ENCODE peak calls at places on chromosome 4, in five cellular contexts. R is PC-9, M is choroid plexus epithelial cell, I is AG10803, W is IMR-90. G is an unnamed sample.
A peak's percentile ranks its signal among the peaks of the same experiment; 100 is the strongest.

GRCh38 chr4:6986067-6986780 is 56.9 kb upstream of the TADA2B start:
- DNase-seq in R (no peak), W (peak; percentile 84), I (peak; percentile 77), M (peak; percentile 86), G (no peak)

GRCh38 chr4:81687470-81687869 is 215.8 kb upstream of the RASGEF1B start:
- DNase-seq in I (no peak), M (no peak), W (no peak), R (no peak), G (no peak)

GRCh38 chr4:168269879-168270278 is 48.7 kb downstream of the DDX60 start:
- DNase-seq in M (no peak), W (no peak), I (no peak), R (no peak), G (no peak)

GRCh38 chr4:113433536-113434246 is 327.8 kb downstream of the CAMK2D start:
- DNase-seq in R (no peak), M (peak; percentile 14), W (no peak), I (peak; percentile 73), G (no peak)

GRCh38 chr4:88443486-88443885 is 13.4 kb upstream of the HERC5 start:
- DNase-seq in M (no peak), R (no peak), I (no peak), W (no peak), G (no peak)

GRCh38 chr4:82711158-82711785 is 87.3 kb downstream of the SCD5 start:
- DNase-seq in I (no peak), W (no peak), M (no peak), R (no peak), G (no peak)

GRCh38 chr4:186726440-186727148 is 2.9 kb upstream of the FAT1 start:
- DNase-seq in M (peak; percentile 83), R (peak; percentile 80), W (peak; percentile 80), I (peak; percentile 81), G (peak; percentile 46)

GRCh38 chr4:101066586-101066985 is 280.7 kb downstream of the PPP3CA start:
- DNase-seq in W (no peak), I (no peak), M (no peak), R (no peak), G (no peak)

GRCh38 chr4:123995939-123996338 is 599.3 kb downstream of the SPRY1 start:
- DNase-seq in R (no peak), I (peak; percentile 81), W (peak; percentile 88), M (peak; percentile 76), G (no peak)

GRCh38 chr4:24625091-24625490 is 40.7 kb upstream of the DHX15 start:
- DNase-seq in M (no peak), R (no peak), I (no peak), W (no peak), G (no peak)

GRCh38 chr4:120826853-120827252 is 95.7 kb downstream of the PRDM5 start:
- DNase-seq in M (no peak), W (no peak), I (no peak), R (no peak), G (no peak)

GRCh38 chr4:14095881-14096280 is 468.4 kb upstream of the BOD1L1 start:
- DNase-seq in I (no peak), M (peak; percentile 17), R (no peak), W (no peak), G (no peak)

GRCh38 chr4:5267418-5267817 is 216.1 kb downstream of the STK32B start:
- DNase-seq in W (peak; percentile 25), M (no peak), I (peak; percentile 31), R (no peak), G (no peak)

GRCh38 chr4:93478805-93479204 is 349.7 kb upstream of the ATOH1 start:
- DNase-seq in W (no peak), M (no peak), I (no peak), R (no peak), G (no peak)

GRCh38 chr4:150821641-150822040 is 193.4 kb downstream of the LRBA start:
- DNase-seq in I (no peak), M (no peak), W (peak; percentile 1), R (no peak), G (peak; percentile 52)
- H3K4me3 ChIP-seq in I (no peak overlapping the region), M (no peak overlapping the region), W (no peak overlapping the region), R (no peak overlapping the region), G (no peak overlapping the region)

DNA sequence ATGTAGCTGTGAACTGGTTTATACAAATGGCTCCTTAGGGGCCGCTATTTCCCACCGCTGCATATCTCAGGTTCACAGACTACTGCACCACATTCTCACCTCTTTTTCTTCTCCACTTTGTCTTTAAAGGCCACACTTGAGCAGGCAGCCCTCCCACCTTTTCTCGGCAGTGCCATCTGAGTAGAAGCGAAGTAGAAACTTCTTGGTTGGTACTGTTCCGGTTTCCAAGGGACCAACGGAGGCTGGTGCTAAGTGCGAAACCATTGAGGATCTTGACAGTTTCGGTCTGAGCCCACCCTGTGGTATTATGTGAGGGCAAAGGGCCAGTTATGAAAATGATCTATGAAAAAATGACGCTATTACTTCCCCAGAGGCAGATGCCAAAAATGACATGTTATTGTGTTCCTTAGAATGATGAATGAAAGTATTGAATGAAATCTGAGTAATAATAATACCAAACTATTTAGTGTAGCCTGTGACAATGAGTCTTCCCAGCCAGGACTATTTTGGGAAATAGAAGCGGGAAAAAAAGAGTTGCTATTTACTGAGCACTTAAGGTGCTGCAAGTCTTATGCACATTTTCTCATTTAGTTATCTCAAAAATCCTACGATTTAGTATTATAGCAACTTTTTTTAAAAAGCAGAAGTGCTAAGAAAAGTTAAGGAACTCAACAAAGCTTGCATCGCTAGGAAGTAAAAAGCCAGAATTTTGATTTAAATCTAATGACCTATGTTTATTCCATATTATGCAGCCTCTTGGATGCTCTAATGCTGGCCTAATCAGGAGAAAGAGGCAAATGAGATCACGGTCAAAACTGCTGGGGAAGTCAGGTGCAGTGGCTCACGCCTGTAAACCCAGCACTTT is 29.6 kb upstream of the CHRNA9 start:
- DNase-seq in M (no peak), I (no peak), R (no peak), W (no peak), G (no peak)
- TF ChIP-seq CTCF in M (no peak), I (no peak), R (no peak), W (no peak), G (no peak)

GRCh38 chr4:112296949-112297483 is at the start of gene ALPK1:
- DNase-seq in M (peak; percentile 97), R (peak; percentile 6), I (peak; percentile 93), W (peak; percentile 94), G (peak; percentile 69)
- H3K4me3 ChIP-seq in M (peak within 1 kb of the TSS; percentile 47), R (peak within 1 kb of the TSS; percentile 59), I (peak within 1 kb of the TSS; percentile 59), W (peak within 1 kb of the TSS; percentile 59), G (peak within 1 kb of the TSS; percentile 47)

GRCh38 chr4:73589261-73589847 is 30.9 kb downstream of the RASSF6 start:
- DNase-seq in I (peak; percentile 81), R (no peak), M (peak; percentile 85), W (peak; percentile 85), G (no peak)

GRCh38 chr4:73596001-73596400 is 24.2 kb downstream of the RASSF6 start:
- DNase-seq in I (no peak), R (no peak), M (no peak), W (no peak), G (no peak)

GRCh38 chr4:73589887-73590801 is 30.1 kb downstream of the RASSF6 start:
- DNase-seq in I (no peak), M (no peak), R (no peak), W (no peak), G (no peak)

GRCh38 chr4:73597594-73597993 is 22.6 kb downstream of the RASSF6 start:
- DNase-seq in W (no peak), I (no peak), R (no peak), M (no peak), G (no peak)

GRCh38 chr4:73593631-73594241 is 26.5 kb downstream of the RASSF6 start:
- DNase-seq in W (peak; percentile 49), R (no peak), M (peak; percentile 75), I (peak; percentile 16), G (no peak)
- TF ChIP-seq CTCF in W (peak; percentile 62), R (peak; percentile 68), M (peak; percentile 61), I (peak; percentile 61), G (peak; percentile 63)

GRCh38 chr4:119027815-119028214 is 107.8 kb upstream of the MYOZ2 start:
- DNase-seq in R (no peak), M (no peak), W (no peak), I (no peak), G (no peak)
- H3K4me3 ChIP-seq in R (no peak overlapping the region), M (no peak overlapping the region), W (peak overlapping the region; percentile 34), I (peak overlapping the region; percentile 58), G (no peak overlapping the region)

GRCh38 chr4:11769425-11769824 is 340.7 kb upstream of the HS3ST1 start:
- DNase-seq in M (no peak), R (no peak), I (no peak), W (peak; percentile 6), G (no peak)

GRCh38 chr4:11768251-11768972 is 339.7 kb upstream of the HS3ST1 start:
- DNase-seq in I (no peak), M (no peak), R (no peak), W (no peak), G (no peak)

DNA sequence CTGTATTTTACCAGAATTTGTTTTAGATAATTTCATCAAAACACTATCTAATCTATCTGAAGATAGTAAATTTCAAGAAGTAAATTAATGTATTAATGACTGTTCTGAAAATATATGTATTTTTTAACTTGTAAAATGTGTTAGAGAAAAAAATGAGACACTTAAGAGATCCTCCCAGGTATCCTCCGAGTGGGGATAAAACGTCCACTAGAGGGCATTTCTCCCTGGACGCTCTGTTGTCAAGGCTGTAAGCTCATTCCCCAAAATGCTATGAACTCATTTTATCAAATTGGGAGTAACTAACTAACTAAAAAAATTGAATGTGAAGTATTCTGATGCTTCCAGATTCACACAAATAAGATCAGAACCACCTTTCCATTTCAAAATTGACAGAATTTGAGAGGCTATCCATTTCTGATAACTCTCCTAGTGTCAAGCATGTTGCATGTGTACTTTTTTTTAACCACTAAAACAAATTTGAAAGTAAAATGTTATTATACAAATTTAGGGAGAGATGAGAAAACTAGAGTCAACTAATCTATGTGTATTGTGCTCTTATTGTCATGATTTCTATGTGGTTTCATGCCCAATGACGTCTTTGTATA is 337.3 kb upstream of the HS3ST1 start:
- DNase-seq in M (peak; percentile 72), W (peak; percentile 37), R (peak; percentile 14), I (no peak), G (peak; percentile 31)
- TF ChIP-seq CTCF in M (peak; percentile 81), W (peak; percentile 51), R (peak; percentile 70), I (peak; percentile 34), G (peak; percentile 68)

DNA sequence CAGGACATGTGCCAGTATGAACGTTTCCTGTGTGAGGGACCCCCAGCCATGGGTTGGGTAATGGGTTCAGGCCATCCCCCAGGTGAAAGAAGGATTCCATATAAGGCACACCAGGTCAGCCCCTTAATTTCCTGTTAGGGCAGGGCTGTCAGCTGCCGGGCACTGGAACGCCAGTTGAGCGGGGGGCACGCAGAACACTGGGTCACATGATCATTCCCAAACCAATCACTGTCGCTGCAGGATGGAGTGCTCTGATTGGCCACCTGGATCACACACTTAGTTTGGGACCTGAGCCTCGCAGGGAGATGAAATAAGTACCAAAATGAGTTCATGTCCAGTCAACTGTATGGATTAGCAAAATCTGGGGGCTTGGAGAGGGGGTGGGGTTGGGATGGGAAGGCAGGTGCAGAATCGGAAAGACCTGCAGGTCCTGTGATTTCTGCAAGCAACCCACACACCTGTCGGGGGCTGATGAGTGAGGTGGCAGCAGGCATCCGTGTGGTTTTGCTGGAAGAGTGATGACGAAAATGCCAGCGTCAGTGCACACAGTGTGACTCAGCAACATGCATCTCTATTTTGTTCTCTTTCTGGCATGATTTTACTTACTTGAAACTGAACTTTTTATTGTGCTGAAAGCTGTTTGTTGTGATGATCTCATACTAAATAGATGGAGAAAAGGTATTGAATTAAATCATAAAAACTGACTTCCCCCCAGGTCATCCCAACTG is 32.2 kb downstream of the RNF212 start:
- DNase-seq in R (peak; percentile 37), M (no peak), I (peak; percentile 21), W (peak; percentile 71), G (no peak)
- H3K4me3 ChIP-seq in R (no peak overlapping the region), M (no peak overlapping the region), I (no peak overlapping the region), W (no peak overlapping the region), G (no peak overlapping the region)